ENCODE peak calls at places on chromosome 16, in ten cellular contexts. One of them, this sample, is unnamed.

GRCh38 chr16:14452066-14452465 is 178.0 kb downstream of the PARN start:
- DNase-seq in left lung: no peak
- DNase-seq in cardiac muscle cell: no peak
- DNase-seq in A673: no peak
- DNase-seq in psoas muscle: no peak
- DNase-seq in retinal pigment epithelial cell: no peak
- DNase-seq in SK-N-SH: no peak
- DNase-seq in heart right ventricle: no peak
- DNase-seq in astrocyte of the spinal cord: no peak
- DNase-seq in BE2C: no peak
- DNase-seq in this sample: no peak

GRCh38 chr16:2691491-2692248 is 9.3 kb downstream of the KCTD5 start:
- DNase-seq in SK-N-SH: peak; percentile 15
- DNase-seq in psoas muscle: peak; percentile 83
- DNase-seq in cardiac muscle cell: no peak
- DNase-seq in left lung: peak; percentile 59
- DNase-seq in BE2C: no peak
- DNase-seq in A673: no peak
- DNase-seq in heart right ventricle: no peak
- DNase-seq in astrocyte of the spinal cord: no peak
- DNase-seq in retinal pigment epithelial cell: no peak
- DNase-seq in this sample: no peak

GRCh38 chr16:31714899-31715504 is 158.6 kb upstream of the ZNF267 start:
- DNase-seq in psoas muscle: no peak
- DNase-seq in left lung: no peak
- DNase-seq in astrocyte of the spinal cord: no peak
- DNase-seq in A673: no peak
- DNase-seq in retinal pigment epithelial cell: no peak
- DNase-seq in BE2C: no peak
- DNase-seq in heart right ventricle: no peak
- DNase-seq in SK-N-SH: no peak
- DNase-seq in cardiac muscle cell: no peak
- DNase-seq in this sample: no peak

GRCh38 chr16:22070361-22071351 is 21.7 kb upstream of the VWA3A start:
- DNase-seq in left lung: no peak
- DNase-seq in heart right ventricle: no peak
- DNase-seq in SK-N-SH: no peak
- DNase-seq in BE2C: no peak
- DNase-seq in psoas muscle: no peak
- DNase-seq in cardiac muscle cell: no peak
- DNase-seq in astrocyte of the spinal cord: peak; percentile 55
- DNase-seq in A673: no peak
- DNase-seq in retinal pigment epithelial cell: no peak
- DNase-seq in this sample: peak; percentile 77

GRCh38 chr16:53893731-53894435 is 189.9 kb downstream of the FTO start:
- DNase-seq in A673: peak; percentile 44
- DNase-seq in retinal pigment epithelial cell: no peak
- DNase-seq in heart right ventricle: no peak
- DNase-seq in left lung: no peak
- DNase-seq in BE2C: no peak
- DNase-seq in astrocyte of the spinal cord: peak; percentile 68
- DNase-seq in SK-N-SH: no peak
- DNase-seq in cardiac muscle cell: no peak
- DNase-seq in psoas muscle: peak; percentile 60
- DNase-seq in this sample: peak; percentile 74

GRCh38 chr16:6863135-6863534 is 469.5 kb upstream of the RBFOX1 start:
- DNase-seq in SK-N-SH: no peak
- DNase-seq in psoas muscle: no peak
- DNase-seq in heart right ventricle: no peak
- DNase-seq in left lung: no peak
- DNase-seq in astrocyte of the spinal cord: no peak
- DNase-seq in retinal pigment epithelial cell: no peak
- DNase-seq in cardiac muscle cell: no peak
- DNase-seq in BE2C: no peak
- DNase-seq in A673: no peak
- DNase-seq in this sample: no peak

GRCh38 chr16:82016268-82016667 is 5.0 kb upstream of the SDR42E1 start:
- DNase-seq in psoas muscle: no peak
- DNase-seq in left lung: no peak
- DNase-seq in cardiac muscle cell: no peak
- DNase-seq in A673: peak; percentile 58
- DNase-seq in heart right ventricle: peak; percentile 29
- DNase-seq in astrocyte of the spinal cord: peak; percentile 84
- DNase-seq in retinal pigment epithelial cell: no peak
- DNase-seq in SK-N-SH: peak; percentile 34
- DNase-seq in BE2C: no peak
- DNase-seq in this sample: peak; percentile 72

GRCh38 chr16:49194499-49195260 is 87.0 kb downstream of the CBLN1 start:
- DNase-seq in SK-N-SH: no peak
- DNase-seq in psoas muscle: peak; percentile 58
- DNase-seq in A673: no peak
- DNase-seq in left lung: no peak
- DNase-seq in retinal pigment epithelial cell: no peak
- DNase-seq in astrocyte of the spinal cord: no peak
- DNase-seq in cardiac muscle cell: no peak
- DNase-seq in BE2C: no peak
- DNase-seq in heart right ventricle: no peak
- DNase-seq in this sample: no peak

GRCh38 chr16:53926209-53926608 is 222.3 kb downstream of the FTO start:
- DNase-seq in retinal pigment epithelial cell: no peak
- DNase-seq in BE2C: no peak
- DNase-seq in left lung: no peak
- DNase-seq in astrocyte of the spinal cord: no peak
- DNase-seq in heart right ventricle: no peak
- DNase-seq in SK-N-SH: no peak
- DNase-seq in psoas muscle: no peak
- DNase-seq in cardiac muscle cell: no peak
- DNase-seq in A673: no peak
- DNase-seq in this sample: no peak

GRCh38 chr16:2748757-2749455 is 3.5 kb upstream of the SRRM2 start:
- DNase-seq in A673: no peak
- DNase-seq in psoas muscle: no peak
- DNase-seq in BE2C: no peak
- DNase-seq in cardiac muscle cell: no peak
- DNase-seq in left lung: no peak
- DNase-seq in SK-N-SH: no peak
- DNase-seq in retinal pigment epithelial cell: no peak
- DNase-seq in heart right ventricle: no peak
- DNase-seq in astrocyte of the spinal cord: no peak
- DNase-seq in this sample: no peak

GRCh38 chr16:15141586-15141985 is 47.5 kb upstream of the RRN3 start:
- DNase-seq in cardiac muscle cell: no peak
- DNase-seq in A673: no peak
- DNase-seq in heart right ventricle: no peak
- DNase-seq in astrocyte of the spinal cord: no peak
- DNase-seq in left lung: peak; percentile 71
- DNase-seq in psoas muscle: no peak
- DNase-seq in SK-N-SH: peak; percentile 8
- DNase-seq in retinal pigment epithelial cell: no peak
- DNase-seq in BE2C: no peak
- DNase-seq in this sample: no peak

GRCh38 chr16:75026892-75027391 is 28.1 kb downstream of the ZNRF1 start:
- DNase-seq in cardiac muscle cell: no peak
- DNase-seq in psoas muscle: no peak
- DNase-seq in retinal pigment epithelial cell: no peak
- DNase-seq in astrocyte of the spinal cord: no peak
- DNase-seq in BE2C: no peak
- DNase-seq in heart right ventricle: no peak
- DNase-seq in left lung: no peak
- DNase-seq in A673: no peak
- DNase-seq in SK-N-SH: no peak
- DNase-seq in this sample: peak; percentile 32

GRCh38 chr16:23149267-23149992 is at the start of gene USP31:
- DNase-seq in cardiac muscle cell: peak; percentile 98
- DNase-seq in left lung: peak; percentile 99
- DNase-seq in astrocyte of the spinal cord: peak; percentile 97
- DNase-seq in heart right ventricle: peak; percentile 96
- DNase-seq in psoas muscle: peak; percentile 97
- DNase-seq in BE2C: peak; percentile 98
- DNase-seq in SK-N-SH: peak; percentile 92
- DNase-seq in retinal pigment epithelial cell: peak; percentile 79
- DNase-seq in A673: peak; percentile 99
- DNase-seq in this sample: peak; percentile 91

GRCh38 chr16:15055141-15056053 is 477 bp downstream of the NTAN1 start:
- DNase-seq in retinal pigment epithelial cell: no peak
- DNase-seq in cardiac muscle cell: no peak
- DNase-seq in left lung: peak; percentile 88
- DNase-seq in A673: no peak
- DNase-seq in SK-N-SH: no peak
- DNase-seq in heart right ventricle: peak; percentile 54
- DNase-seq in psoas muscle: peak; percentile 82
- DNase-seq in astrocyte of the spinal cord: peak; percentile 29
- DNase-seq in BE2C: no peak
- DNase-seq in this sample: peak; percentile 37

GRCh38 chr16:17802566-17802965 is 331.8 kb upstream of the XYLT1 start:
- DNase-seq in BE2C: no peak
- DNase-seq in astrocyte of the spinal cord: peak; percentile 17
- DNase-seq in psoas muscle: no peak
- DNase-seq in SK-N-SH: no peak
- DNase-seq in retinal pigment epithelial cell: no peak
- DNase-seq in heart right ventricle: no peak
- DNase-seq in A673: no peak
- DNase-seq in cardiac muscle cell: no peak
- DNase-seq in left lung: no peak
- DNase-seq in this sample: peak; percentile 52

GRCh38 chr16:86072328-86073102 is 173.6 kb downstream of the IRF8 start:
- DNase-seq in cardiac muscle cell: peak; percentile 82
- DNase-seq in astrocyte of the spinal cord: peak; percentile 70
- DNase-seq in retinal pigment epithelial cell: peak; percentile 12
- DNase-seq in A673: peak; percentile 65
- DNase-seq in psoas muscle: no peak
- DNase-seq in SK-N-SH: peak; percentile 72
- DNase-seq in left lung: peak; percentile 23
- DNase-seq in BE2C: peak; percentile 69
- DNase-seq in heart right ventricle: peak; percentile 57
- DNase-seq in this sample: peak; percentile 87

GRCh38 chr16:85839681-85840240 is 40.3 kb downstream of the COX4I1 start:
- DNase-seq in heart right ventricle: no peak
- DNase-seq in A673: no peak
- DNase-seq in SK-N-SH: no peak
- DNase-seq in astrocyte of the spinal cord: no peak
- DNase-seq in cardiac muscle cell: no peak
- DNase-seq in retinal pigment epithelial cell: no peak
- DNase-seq in psoas muscle: no peak
- DNase-seq in BE2C: no peak
- DNase-seq in left lung: no peak
- DNase-seq in this sample: no peak

GRCh38 chr16:75742424-75743047 is 16.2 kb upstream of the CPHXL start:
- DNase-seq in heart right ventricle: no peak
- DNase-seq in psoas muscle: no peak
- DNase-seq in retinal pigment epithelial cell: no peak
- DNase-seq in SK-N-SH: no peak
- DNase-seq in A673: no peak
- DNase-seq in cardiac muscle cell: no peak
- DNase-seq in left lung: no peak
- DNase-seq in astrocyte of the spinal cord: peak; percentile 29
- DNase-seq in BE2C: no peak
- DNase-seq in this sample: no peak

GRCh38 chr16:68737730-68738590 is 868 bp downstream of the CDH1 start:
- DNase-seq in left lung: peak; percentile 87
- DNase-seq in cardiac muscle cell: peak; percentile 18
- DNase-seq in BE2C: no peak
- DNase-seq in A673: no peak
- DNase-seq in retinal pigment epithelial cell: no peak
- DNase-seq in heart right ventricle: no peak
- DNase-seq in SK-N-SH: peak; percentile 64
- DNase-seq in astrocyte of the spinal cord: no peak
- DNase-seq in psoas muscle: no peak
- DNase-seq in this sample: no peak
- TF ChIP-seq CTCF in left lung: no peak
- TF ChIP-seq CTCF in cardiac muscle cell: no peak
- TF ChIP-seq CTCF in BE2C: no peak
- TF ChIP-seq CTCF in A673: no peak
- TF ChIP-seq CTCF in retinal pigment epithelial cell: no peak
- TF ChIP-seq CTCF in heart right ventricle: no peak
- TF ChIP-seq CTCF in SK-N-SH: no peak
- TF ChIP-seq CTCF in astrocyte of the spinal cord: peak; percentile 4
- TF ChIP-seq CTCF in psoas muscle: no peak
- TF ChIP-seq CTCF in this sample: no peak

GRCh38 chr16:18936727-18937340 is 10.6 kb upstream of the SMG1 start:
- DNase-seq in heart right ventricle: no peak
- DNase-seq in A673: no peak
- DNase-seq in psoas muscle: no peak
- DNase-seq in retinal pigment epithelial cell: no peak
- DNase-seq in SK-N-SH: no peak
- DNase-seq in cardiac muscle cell: no peak
- DNase-seq in astrocyte of the spinal cord: no peak
- DNase-seq in BE2C: no peak
- DNase-seq in left lung: no peak
- DNase-seq in this sample: no peak
- H3K4me3 ChIP-seq in heart right ventricle: no peak overlapping the region
- H3K4me3 ChIP-seq in A673: no peak overlapping the region
- H3K4me3 ChIP-seq in psoas muscle: no peak overlapping the region
- H3K4me3 ChIP-seq in retinal pigment epithelial cell: no peak overlapping the region
- H3K4me3 ChIP-seq in SK-N-SH: no peak overlapping the region
- H3K4me3 ChIP-seq in cardiac muscle cell: no peak overlapping the region
- H3K4me3 ChIP-seq in astrocyte of the spinal cord: no peak overlapping the region
- H3K4me3 ChIP-seq in BE2C: no peak overlapping the region
- H3K4me3 ChIP-seq in left lung: no peak overlapping the region
- H3K4me3 ChIP-seq in this sample: no peak overlapping the region

GRCh38 chr16:88337021-88337420 is 45.7 kb upstream of the ZNF469 start:
- DNase-seq in astrocyte of the spinal cord: peak; percentile 45
- DNase-seq in heart right ventricle: no peak
- DNase-seq in cardiac muscle cell: no peak
- DNase-seq in left lung: no peak
- DNase-seq in A673: no peak
- DNase-seq in SK-N-SH: no peak
- DNase-seq in psoas muscle: peak; percentile 7
- DNase-seq in retinal pigment epithelial cell: no peak
- DNase-seq in BE2C: no peak
- DNase-seq in this sample: no peak
- TF ChIP-seq CTCF in astrocyte of the spinal cord: no peak
- TF ChIP-seq CTCF in heart right ventricle: no peak
- TF ChIP-seq CTCF in cardiac muscle cell: no peak
- TF ChIP-seq CTCF in left lung: no peak
- TF ChIP-seq CTCF in A673: no peak
- TF ChIP-seq CTCF in SK-N-SH: no peak
- TF ChIP-seq CTCF in psoas muscle: no peak
- TF ChIP-seq CTCF in retinal pigment epithelial cell: no peak
- TF ChIP-seq CTCF in BE2C: no peak
- TF ChIP-seq CTCF in this sample: no peak

DNA sequence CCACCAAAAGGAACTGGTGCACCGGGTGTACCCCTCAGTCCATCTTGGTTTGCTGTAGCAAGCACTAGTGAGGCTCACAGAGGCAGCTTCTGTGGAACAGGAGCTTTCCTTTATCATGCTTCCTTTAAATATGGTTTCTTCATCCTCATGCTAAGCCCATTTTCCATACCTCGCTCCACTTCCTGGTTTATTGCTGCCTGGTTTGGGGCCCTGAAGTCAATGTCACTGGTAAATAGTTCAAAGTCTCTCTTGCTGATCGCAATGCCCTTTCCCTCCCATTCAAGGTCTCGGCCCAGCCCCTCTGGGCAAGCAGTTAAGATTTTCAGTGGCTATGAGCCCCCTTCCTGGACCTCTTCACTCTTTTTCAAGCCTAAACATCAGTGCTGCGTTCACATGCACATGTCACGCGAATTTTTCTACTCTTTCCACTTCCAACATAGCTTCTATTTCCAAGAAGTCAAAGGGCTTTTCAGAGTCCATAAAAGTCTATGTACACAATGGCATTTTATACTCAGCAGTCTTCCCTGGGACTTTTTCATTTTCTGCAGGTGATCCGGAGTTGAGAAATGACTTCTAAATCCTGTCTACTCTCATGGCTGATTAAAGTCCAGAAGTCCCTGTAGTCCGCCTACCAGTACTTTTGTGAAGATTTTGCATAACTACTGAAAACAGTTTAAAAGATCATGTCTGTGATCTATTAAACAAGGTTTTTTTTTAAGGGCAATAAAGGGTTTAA is 323.8 kb upstream of the ZFHX3 start:
- DNase-seq in cardiac muscle cell: no peak
- DNase-seq in A673: no peak
- DNase-seq in BE2C: no peak
- DNase-seq in retinal pigment epithelial cell: no peak
- DNase-seq in psoas muscle: no peak
- DNase-seq in heart right ventricle: no peak
- DNase-seq in SK-N-SH: no peak
- DNase-seq in astrocyte of the spinal cord: no peak
- DNase-seq in left lung: no peak
- DNase-seq in this sample: no peak
- H3K4me3 ChIP-seq in cardiac muscle cell: no peak overlapping the region
- H3K4me3 ChIP-seq in A673: no peak overlapping the region
- H3K4me3 ChIP-seq in BE2C: no peak overlapping the region
- H3K4me3 ChIP-seq in retinal pigment epithelial cell: no peak overlapping the region
- H3K4me3 ChIP-seq in psoas muscle: no peak overlapping the region
- H3K4me3 ChIP-seq in heart right ventricle: no peak overlapping the region
- H3K4me3 ChIP-seq in SK-N-SH: no peak overlapping the region
- H3K4me3 ChIP-seq in astrocyte of the spinal cord: no peak overlapping the region
- H3K4me3 ChIP-seq in left lung: no peak overlapping the region
- H3K4me3 ChIP-seq in this sample: no peak overlapping the region